ENCODE peak calls at places on chromosome 13, in ten cellular contexts. Y is fibroblast of villous mesenchyme, K is cardiac fibroblast, F is neuronal stem cell, L is HCT116, A is ascending aorta, R is neural progenitor cell, Z is NT2/D1, U is skeletal muscle cell, P is colonic mucosa. D is an unnamed sample.
A peak's percentile ranks its signal among the peaks of the same experiment; 100 is the strongest.

GRCh38 chr13:23551213-23552008 is 18.8 kb upstream of the TNFRSF19 start:
- DNase-seq in Z (no peak), U (no peak), A (no peak), R (peak; percentile 38), Y (no peak), L (no peak), P (no peak), K (no peak), F (peak; percentile 18), D (no peak)

GRCh38 chr13:80337011-80337688 is 3.8 kb downstream of the SPRY2 start:
- DNase-seq in Z (no peak), P (peak; percentile 35), F (no peak), R (no peak), L (no peak), Y (no peak), K (peak; percentile 41), A (no peak), U (no peak), D (no peak)

GRCh38 chr13:35478384-35479222 is 2.1 kb upstream of the MAB21L1 start:
- DNase-seq in R (peak; percentile 82), U (no peak), Y (no peak), A (no peak), P (no peak), F (peak; percentile 55), K (no peak), L (no peak), Z (no peak), D (no peak)

GRCh38 chr13:81872581-81872980 is 1531.7 kb upstream of the SPRY2 start:
- DNase-seq in Y (no peak), U (no peak), P (no peak), F (peak; percentile 8), L (peak; percentile 12), K (no peak), Z (no peak), R (peak; percentile 33), A (no peak), D (no peak)

GRCh38 chr13:65679240-65679639 is 1550.9 kb downstream of the PCDH9 start:
- DNase-seq in L (no peak), U (peak; percentile 69), A (no peak), F (no peak), K (peak; percentile 6), Y (peak; percentile 0), R (no peak), P (no peak), Z (no peak), D (peak; percentile 1)

GRCh38 chr13:24141333-24141910 is 19.1 kb upstream of the SPATA13 start:
- DNase-seq in P (no peak), Z (no peak), K (no peak), U (no peak), F (no peak), A (no peak), R (no peak), Y (no peak), L (no peak), D (no peak)

GRCh38 chr13:63048648-63049047 is 1633.0 kb upstream of the PCDH20 start:
- DNase-seq in Y (no peak), A (no peak), R (no peak), U (no peak), P (no peak), L (peak; percentile 3), Z (no peak), K (no peak), F (no peak), D (no peak)

GRCh38 chr13:110275931-110276552 is 30.9 kb downstream of the COL4A1 start:
- DNase-seq in Y (peak; percentile 69), K (no peak), U (no peak), A (peak; percentile 60), L (no peak), F (no peak), Z (no peak), R (no peak), P (no peak), D (peak; percentile 54)

GRCh38 chr13:44307255-44307654 is 66.4 kb upstream of the SERP2 start:
- DNase-seq in P (no peak), Z (no peak), R (no peak), F (no peak), Y (peak; percentile 48), U (no peak), A (no peak), L (peak; percentile 7), K (no peak), D (no peak)

GRCh38 chr13:44304433-44304725 is 69.2 kb upstream of the SERP2 start:
- DNase-seq in A (no peak), Z (no peak), P (no peak), F (no peak), Y (no peak), L (no peak), R (no peak), K (no peak), U (no peak), D (no peak)

GRCh38 chr13:44305216-44305615 is 68.4 kb upstream of the SERP2 start:
- DNase-seq in U (no peak), A (no peak), R (peak; percentile 16), Z (no peak), K (no peak), P (no peak), F (no peak), Y (no peak), L (peak; percentile 13), D (no peak)

GRCh38 chr13:44306401-44307192 is 67.0 kb upstream of the SERP2 start:
- DNase-seq in P (peak; percentile 58), A (peak; percentile 90), Y (peak; percentile 93), K (peak; percentile 97), L (peak; percentile 99), Z (peak; percentile 28), R (peak; percentile 52), F (peak; percentile 17), U (peak; percentile 97), D (peak; percentile 87)

DNA sequence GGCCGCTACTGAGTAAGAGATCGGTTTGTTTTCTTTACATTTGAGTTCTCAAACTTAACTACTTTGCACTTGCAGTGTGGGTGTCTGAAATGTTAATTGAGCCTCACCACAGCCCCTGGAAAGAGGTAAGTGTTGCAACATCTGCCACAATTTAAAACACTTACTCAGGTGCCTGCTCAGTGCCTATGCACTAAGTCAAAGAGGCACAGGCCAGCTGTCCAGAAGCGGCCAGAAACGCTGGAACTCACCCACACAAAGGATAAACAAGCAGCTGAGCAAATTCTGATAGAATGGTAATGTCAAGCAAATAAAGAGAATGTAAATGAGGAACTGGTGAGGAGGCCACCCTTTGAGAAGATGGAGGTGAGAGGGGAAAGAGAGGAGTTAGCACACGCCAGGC is 67.8 kb upstream of the SERP2 start:
- DNase-seq in Y (peak; percentile 43), F (peak; percentile 6), A (peak; percentile 59), R (peak; percentile 34), K (peak; percentile 21), Z (peak; percentile 13), L (no peak), U (no peak), P (no peak), D (peak; percentile 4)
- H3K4me3 ChIP-seq in Y (no peak overlapping the region), F (peak overlapping the region; percentile 36), A (no peak overlapping the region), R (peak overlapping the region; percentile 33), K (no peak overlapping the region), Z (no peak overlapping the region), L (peak overlapping the region; percentile 35), U (no peak overlapping the region), P (no peak overlapping the region), D (no peak overlapping the region)

GRCh38 chr13:112159575-112160547 is 92.9 kb downstream of the SOX1 start:
- DNase-seq in F (no peak), U (no peak), K (no peak), P (peak; percentile 87), Y (no peak), A (no peak), R (no peak), L (no peak), Z (peak; percentile 18), D (no peak)

GRCh38 chr13:112165712-112166111 is 98.8 kb downstream of the SOX1 start:
- DNase-seq in U (no peak), A (no peak), Y (no peak), R (no peak), L (no peak), K (no peak), F (no peak), P (no peak), Z (no peak), D (no peak)

GRCh38 chr13:112158961-112159360 is 92.0 kb downstream of the SOX1 start:
- DNase-seq in Y (no peak), R (no peak), Z (no peak), K (no peak), P (no peak), U (no peak), A (no peak), F (no peak), L (no peak), D (no peak)

GRCh38 chr13:112161441-112162301 is 94.7 kb downstream of the SOX1 start:
- DNase-seq in U (no peak), R (peak; percentile 92), L (no peak), P (no peak), K (no peak), A (no peak), Y (no peak), Z (peak; percentile 77), F (peak; percentile 79), D (no peak)

GRCh38 chr13:112160558-112160957 is 93.6 kb downstream of the SOX1 start:
- DNase-seq in K (no peak), U (no peak), R (no peak), L (no peak), Z (no peak), P (no peak), F (no peak), Y (no peak), A (no peak), D (no peak)
- H3K4me3 ChIP-seq in K (no peak overlapping the region), U (no peak overlapping the region), R (no peak overlapping the region), L (no peak overlapping the region), Z (no peak overlapping the region), P (no peak overlapping the region), F (no peak overlapping the region), Y (no peak overlapping the region), A (no peak overlapping the region), D (no peak overlapping the region)

DNA sequence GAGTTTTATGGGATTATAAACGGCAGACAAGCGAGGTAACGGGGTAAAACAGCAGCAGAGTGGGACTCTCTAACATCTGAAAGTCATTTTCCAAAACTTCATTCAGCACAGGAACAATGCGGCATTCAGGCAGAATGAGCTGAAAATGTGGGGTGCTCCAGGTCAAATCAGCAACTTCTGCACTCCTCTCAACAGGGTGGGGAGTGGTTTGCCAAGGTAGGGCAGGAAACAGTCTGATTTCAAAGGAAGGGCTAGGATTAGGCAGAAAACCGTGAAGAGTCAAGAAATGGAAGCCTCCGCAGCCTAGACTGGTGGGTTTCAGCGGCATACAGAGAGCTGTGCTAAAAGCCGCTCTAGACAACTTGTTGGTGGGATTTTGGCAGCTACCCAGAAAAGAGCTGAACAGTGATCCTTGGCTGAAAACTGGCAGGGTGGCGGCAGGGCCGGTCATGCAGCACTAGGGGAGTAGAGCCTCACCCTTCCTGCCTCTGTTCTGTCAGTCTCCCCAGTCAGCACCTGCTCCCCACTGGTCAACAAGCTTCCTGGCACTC is 154.2 kb upstream of the KLF12 start:
- DNase-seq in A (no peak), K (peak; percentile 16), Z (no peak), P (peak; percentile 46), Y (no peak), R (peak; percentile 13), U (no peak), F (peak; percentile 9), L (no peak), D (no peak)
- H3K4me3 ChIP-seq in A (peak overlapping the region; percentile 18), K (no peak overlapping the region), Z (no peak overlapping the region), P (no peak overlapping the region), Y (no peak overlapping the region), R (peak overlapping the region; percentile 25), U (peak overlapping the region; percentile 19), F (peak overlapping the region; percentile 51), L (no peak overlapping the region), D (peak overlapping the region; percentile 12)

GRCh38 chr13:57635541-57635940 is 4.0 kb downstream of the PCDH17 start:
- DNase-seq in P (no peak), K (no peak), R (no peak), A (no peak), L (no peak), U (no peak), Y (no peak), F (no peak), Z (no peak), D (no peak)

GRCh38 chr13:57633141-57633949 is 1.8 kb downstream of the PCDH17 start:
- DNase-seq in U (no peak), Y (no peak), R (peak; percentile 75), F (no peak), A (peak; percentile 71), K (no peak), L (no peak), Z (no peak), P (no peak), D (no peak)

GRCh38 chr13:57632276-57633140 is 964 bp downstream of the PCDH17 start:
- DNase-seq in F (no peak), K (peak; percentile 1), Z (no peak), Y (no peak), L (no peak), P (no peak), A (peak; percentile 56), R (peak; percentile 57), U (no peak), D (no peak)

GRCh38 chr13:57634829-57635165 is 3.3 kb downstream of the PCDH17 start:
- DNase-seq in L (no peak), F (no peak), A (no peak), Z (no peak), Y (no peak), U (no peak), P (no peak), K (no peak), R (peak; percentile 34), D (no peak)

GRCh38 chr13:57633950-57634828 is 2.6 kb downstream of the PCDH17 start:
- DNase-seq in F (no peak), R (peak; percentile 24), Y (no peak), U (no peak), K (no peak), L (no peak), P (no peak), A (no peak), Z (no peak), D (no peak)
- H3K4me3 ChIP-seq in F (peak overlapping the region; percentile 17), R (peak overlapping the region; percentile 82), Y (no peak overlapping the region), U (no peak overlapping the region), K (no peak overlapping the region), L (no peak overlapping the region), P (no peak overlapping the region), A (peak overlapping the region; percentile 23), Z (no peak overlapping the region), D (no peak overlapping the region)

D was measured in AG10803.